ENCODE peak calls at places on chromosomes 6 and 20, in ten cellular contexts. One of them, this sample, is unnamed.

GRCh38 chr6:20705741-20706140 is 171.5 kb downstream of the CDKAL1 start:
- DNase-seq in activated CD8-positive, alpha-beta T cell treated with anti-CD3 and anti-CD28 coated beads, Interleukin-2, amount 10 ng/mL, durations not matched to agents 7 days and 5 days: no peak
- DNase-seq in putamen: no peak
- DNase-seq in T-helper 2 cell: no peak
- DNase-seq in NCI-H524: no peak
- DNase-seq in NCI-H1930: peak
- DNase-seq in GM23248: no peak
- DNase-seq in naive thymus-derived CD8-positive, alpha-beta T cell: no peak
- DNase-seq in AG09319: no peak
- DNase-seq in epithelial cell of esophagus: no peak
- DNase-seq in this sample: no peak

GRCh38 chr20:18263723-18264122 is 24.6 kb upstream of the ZNF133 start:
- DNase-seq in activated CD8-positive, alpha-beta T cell treated with anti-CD3 and anti-CD28 coated beads, Interleukin-2, amount 10 ng/mL, durations not matched to agents 7 days and 5 days: no peak
- DNase-seq in putamen: no peak
- DNase-seq in T-helper 2 cell: no peak
- DNase-seq in NCI-H524: no peak
- DNase-seq in NCI-H1930: no peak
- DNase-seq in GM23248: peak
- DNase-seq in naive thymus-derived CD8-positive, alpha-beta T cell: no peak
- DNase-seq in AG09319: no peak
- DNase-seq in epithelial cell of esophagus: peak
- DNase-seq in this sample: no peak

GRCh38 chr6:106981901-106982300 is 7.4 kb upstream of the CD24 start:
- DNase-seq in activated CD8-positive, alpha-beta T cell treated with anti-CD3 and anti-CD28 coated beads, Interleukin-2, amount 10 ng/mL, durations not matched to agents 7 days and 5 days: no peak
- DNase-seq in putamen: no peak
- DNase-seq in T-helper 2 cell: no peak
- DNase-seq in NCI-H524: no peak
- DNase-seq in NCI-H1930: no peak
- DNase-seq in GM23248: peak
- DNase-seq in naive thymus-derived CD8-positive, alpha-beta T cell: no peak
- DNase-seq in AG09319: peak
- DNase-seq in epithelial cell of esophagus: no peak
- DNase-seq in this sample: no peak

GRCh38 chr6:160790028-160790792 is 88.2 kb downstream of the PLG start:
- DNase-seq in activated CD8-positive, alpha-beta T cell treated with anti-CD3 and anti-CD28 coated beads, Interleukin-2, amount 10 ng/mL, durations not matched to agents 7 days and 5 days: no peak
- DNase-seq in putamen: no peak
- DNase-seq in T-helper 2 cell: no peak
- DNase-seq in NCI-H524: no peak
- DNase-seq in NCI-H1930: peak
- DNase-seq in GM23248: peak
- DNase-seq in naive thymus-derived CD8-positive, alpha-beta T cell: no peak
- DNase-seq in AG09319: no peak
- DNase-seq in epithelial cell of esophagus: no peak
- DNase-seq in this sample: no peak

GRCh38 chr20:63553251-63553932 is 567 bp upstream of the FNDC11 start:
- DNase-seq in activated CD8-positive, alpha-beta T cell treated with anti-CD3 and anti-CD28 coated beads, Interleukin-2, amount 10 ng/mL, durations not matched to agents 7 days and 5 days: peak
- DNase-seq in putamen: no peak
- DNase-seq in T-helper 2 cell: peak
- DNase-seq in NCI-H524: no peak
- DNase-seq in NCI-H1930: peak
- DNase-seq in GM23248: peak
- DNase-seq in naive thymus-derived CD8-positive, alpha-beta T cell: peak
- DNase-seq in AG09319: peak
- DNase-seq in epithelial cell of esophagus: peak
- DNase-seq in this sample: no peak

GRCh38 chr6:137709424-137710281 is 157.4 kb upstream of the TNFAIP3 start:
- DNase-seq in activated CD8-positive, alpha-beta T cell treated with anti-CD3 and anti-CD28 coated beads, Interleukin-2, amount 10 ng/mL, durations not matched to agents 7 days and 5 days: no peak
- DNase-seq in putamen: no peak
- DNase-seq in T-helper 2 cell: peak
- DNase-seq in NCI-H524: no peak
- DNase-seq in NCI-H1930: no peak
- DNase-seq in GM23248: peak
- DNase-seq in naive thymus-derived CD8-positive, alpha-beta T cell: no peak
- DNase-seq in AG09319: no peak
- DNase-seq in epithelial cell of esophagus: peak
- DNase-seq in this sample: no peak

GRCh38 chr6:56853541-56853940 is 101.4 kb upstream of the BEND6 start:
- DNase-seq in activated CD8-positive, alpha-beta T cell treated with anti-CD3 and anti-CD28 coated beads, Interleukin-2, amount 10 ng/mL, durations not matched to agents 7 days and 5 days: no peak
- DNase-seq in putamen: no peak
- DNase-seq in T-helper 2 cell: no peak
- DNase-seq in NCI-H524: no peak
- DNase-seq in NCI-H1930: no peak
- DNase-seq in GM23248: no peak
- DNase-seq in naive thymus-derived CD8-positive, alpha-beta T cell: no peak
- DNase-seq in AG09319: no peak
- DNase-seq in epithelial cell of esophagus: no peak
- DNase-seq in this sample: no peak

GRCh38 chr6:125858427-125859320 is 67.9 kb downstream of the NCOA7 start:
- DNase-seq in activated CD8-positive, alpha-beta T cell treated with anti-CD3 and anti-CD28 coated beads, Interleukin-2, amount 10 ng/mL, durations not matched to agents 7 days and 5 days: peak
- DNase-seq in putamen: peak
- DNase-seq in T-helper 2 cell: peak
- DNase-seq in NCI-H524: peak
- DNase-seq in NCI-H1930: peak
- DNase-seq in GM23248: peak
- DNase-seq in naive thymus-derived CD8-positive, alpha-beta T cell: peak
- DNase-seq in AG09319: peak
- DNase-seq in epithelial cell of esophagus: peak
- DNase-seq in this sample: no peak

GRCh38 chr6:135087803-135088202 is 33.2 kb upstream of the HBS1L start:
- DNase-seq in activated CD8-positive, alpha-beta T cell treated with anti-CD3 and anti-CD28 coated beads, Interleukin-2, amount 10 ng/mL, durations not matched to agents 7 days and 5 days: peak
- DNase-seq in putamen: no peak
- DNase-seq in T-helper 2 cell: peak
- DNase-seq in NCI-H524: no peak
- DNase-seq in NCI-H1930: no peak
- DNase-seq in GM23248: no peak
- DNase-seq in naive thymus-derived CD8-positive, alpha-beta T cell: peak
- DNase-seq in AG09319: no peak
- DNase-seq in epithelial cell of esophagus: no peak
- DNase-seq in this sample: no peak

GRCh38 chr6:127319686-127320085 is 23.7 kb downstream of the ECHDC1 start:
- DNase-seq in activated CD8-positive, alpha-beta T cell treated with anti-CD3 and anti-CD28 coated beads, Interleukin-2, amount 10 ng/mL, durations not matched to agents 7 days and 5 days: no peak
- DNase-seq in putamen: no peak
- DNase-seq in T-helper 2 cell: no peak
- DNase-seq in NCI-H524: no peak
- DNase-seq in NCI-H1930: no peak
- DNase-seq in GM23248: no peak
- DNase-seq in naive thymus-derived CD8-positive, alpha-beta T cell: no peak
- DNase-seq in AG09319: no peak
- DNase-seq in epithelial cell of esophagus: no peak
- DNase-seq in this sample: no peak

GRCh38 chr20:17558154-17558940 is 11.5 kb upstream of the DSTN start:
- DNase-seq in activated CD8-positive, alpha-beta T cell treated with anti-CD3 and anti-CD28 coated beads, Interleukin-2, amount 10 ng/mL, durations not matched to agents 7 days and 5 days: peak
- DNase-seq in putamen: no peak
- DNase-seq in T-helper 2 cell: no peak
- DNase-seq in NCI-H524: no peak
- DNase-seq in NCI-H1930: no peak
- DNase-seq in GM23248: peak
- DNase-seq in naive thymus-derived CD8-positive, alpha-beta T cell: no peak
- DNase-seq in AG09319: peak
- DNase-seq in epithelial cell of esophagus: peak
- DNase-seq in this sample: no peak

GRCh38 chr6:34284563-34285545 is 36.0 kb upstream of the SMIM29 start:
- DNase-seq in activated CD8-positive, alpha-beta T cell treated with anti-CD3 and anti-CD28 coated beads, Interleukin-2, amount 10 ng/mL, durations not matched to agents 7 days and 5 days: no peak
- DNase-seq in putamen: peak
- DNase-seq in T-helper 2 cell: no peak
- DNase-seq in NCI-H524: peak
- DNase-seq in NCI-H1930: no peak
- DNase-seq in GM23248: peak
- DNase-seq in naive thymus-derived CD8-positive, alpha-beta T cell: no peak
- DNase-seq in AG09319: peak
- DNase-seq in epithelial cell of esophagus: no peak
- DNase-seq in this sample: no peak